ENCODE peak calls at places on chromosomes 16 and 17, in five cellular contexts. Q, O, G, H and E are unnamed samples.

GRCh38 chr16:30063893-30064745 is 1.4 kb upstream of the ALDOA start:
- DNase-seq in O (peak), G (peak), Q (peak), H (peak), E (peak)

GRCh38 chr17:70855401-70856054 is 686.2 kb downstream of the KCNJ2 start:
- DNase-seq in Q (no peak), O (no peak), H (no peak), G (no peak), E (no peak)

GRCh38 chr16:88691924-88692560 is 5.7 kb upstream of the SNAI3 start:
- DNase-seq in O (peak), Q (no peak), H (no peak), G (peak), E (no peak)

GRCh38 chr16:89024546-89024945 is 47.5 kb upstream of the CBFA2T3 start:
- DNase-seq in O (no peak), H (no peak), G (no peak), Q (no peak), E (no peak)

GRCh38 chr17:78130439-78131101 is at the start of gene TMC8:
- DNase-seq in Q (no peak), O (peak), G (no peak), H (no peak), E (no peak)

GRCh38 chr17:46894476-46895151 is 28.3 kb upstream of the GOSR2 start:
- DNase-seq in G (no peak), H (no peak), O (no peak), Q (no peak), E (no peak)

GRCh38 chr17:17382060-17382449 is 78.9 kb downstream of the NT5M start:
- DNase-seq in Q (no peak), G (no peak), O (no peak), H (no peak), E (no peak)

GRCh38 chr17:80649672-80650338 is 105.2 kb downstream of the RPTOR start:
- DNase-seq in O (peak), H (peak), Q (no peak), G (peak), E (peak)

GRCh38 chr16:85903576-85903975 is 4.6 kb downstream of the IRF8 start:
- DNase-seq in H (no peak), G (no peak), O (no peak), Q (no peak), E (peak)

GRCh38 chr16:4270091-4270490 is 2.7 kb downstream of the TFAP4 start:
- DNase-seq in O (no peak), G (no peak), H (no peak), Q (no peak), E (no peak)

GRCh38 chr16:69049146-69049545 is 56.3 kb upstream of the HAS3 start:
- DNase-seq in H (no peak), Q (no peak), O (no peak), G (no peak), E (no peak)

GRCh38 chr17:19744922-19745757 is 3.0 kb downstream of the ALDH3A1 start:
- DNase-seq in Q (peak), G (peak), H (peak), O (peak), E (peak)

GRCh38 chr17:40529991-40530390 is 28.6 kb upstream of the TNS4 start:
- DNase-seq in O (no peak), Q (no peak), H (no peak), G (no peak), E (no peak)

GRCh38 chr16:59205403-59205802 is 471.3 kb upstream of the GOT2 start:
- DNase-seq in Q (no peak), G (no peak), O (no peak), H (no peak), E (no peak)

GRCh38 chr17:10512856-10513255 is 5.5 kb downstream of the MYH1 start:
- DNase-seq in O (no peak), H (no peak), Q (no peak), G (no peak), E (no peak)

GRCh38 chr17:73292031-73292531 is 19.7 kb downstream of the CDC42EP4 start:
- DNase-seq in O (no peak), Q (no peak), H (no peak), G (no peak), E (no peak)

GRCh38 chr16:54411555-54411954 is 125.0 kb upstream of the IRX3 start:
- DNase-seq in H (no peak), G (peak), Q (no peak), O (no peak), E (peak)

GRCh38 chr16:58709338-58709737 is 24.8 kb upstream of the SLC38A7 start:
- DNase-seq in H (no peak), Q (no peak), O (no peak), G (no peak), E (no peak)

GRCh38 chr16:57957396-57958392 is 13.2 kb downstream of the CNGB1 start:
- DNase-seq in H (no peak), G (no peak), O (no peak), Q (no peak), E (no peak)

GRCh38 chr17:69597898-69598692 is 183.6 kb downstream of the MAP2K6 start:
- DNase-seq in H (no peak), G (no peak), Q (no peak), O (no peak), E (no peak)

GRCh38 chr17:17690156-17690737 is 9.0 kb downstream of the RAI1 start:
- DNase-seq in G (no peak), Q (no peak), H (no peak), O (no peak), E (no peak)

GRCh38 chr16:21722771-21723460 is 59.1 kb downstream of the OTOA start:
- DNase-seq in G (no peak), O (no peak), H (no peak), Q (no peak), E (peak)

GRCh38 chr16:10571354-10571753 is 9.0 kb downstream of the EMP2 start:
- DNase-seq in G (no peak), O (no peak), H (no peak), Q (no peak), E (no peak)

GRCh38 chr17:37483311-37484039 is 6.2 kb upstream of the DUSP14 start:
- DNase-seq in G (no peak), O (no peak), Q (peak), H (no peak), E (no peak)

GRCh38 chr16:813204-813915 is 12.8 kb upstream of the GNG13 start:
- DNase-seq in O (peak), Q (peak), H (no peak), G (peak), E (no peak)

GRCh38 chr16:57007530-57007929 is 18.2 kb downstream of the NLRC5 start:
- DNase-seq in G (no peak), O (no peak), Q (no peak), H (no peak), E (no peak)

GRCh38 chr17:64148699-64149098 is 18.8 kb upstream of the ERN1 start:
- DNase-seq in Q (peak), O (no peak), H (no peak), G (no peak), E (no peak)

GRCh38 chr16:12057276-12057675 is 80.7 kb downstream of the SNX29 start:
- DNase-seq in O (no peak), H (no peak), G (no peak), Q (no peak), E (no peak)

GRCh38 chr16:64406661-64407267 is 715.1 kb downstream of the CDH11 start:
- DNase-seq in H (no peak), G (no peak), O (no peak), Q (no peak), E (no peak)

GRCh38 chr16:70778901-70779309 is 22.1 kb downstream of the VAC14 start:
- DNase-seq in O (no peak), Q (no peak), G (peak), H (no peak), E (peak)

GRCh38 chr17:77488531-77489238 is 347.9 kb downstream of the SEC14L1 start:
- DNase-seq in H (no peak), Q (no peak), O (no peak), G (no peak), E (no peak)

GRCh38 chr17:79801156-79802038 is 4.5 kb upstream of the CBX8 start:
- DNase-seq in O (no peak), H (no peak), G (peak), Q (no peak), E (no peak)

GRCh38 chr17:70863436-70864248 is 694.3 kb downstream of the KCNJ2 start:
- DNase-seq in H (no peak), G (no peak), Q (no peak), O (no peak), E (no peak)